ENCODE peak calls at places on chromosomes 3 and 15, in eight cellular contexts. One of them, this sample, is unnamed.

GRCh38 chr15:90126022-90126421 is 23.8 kb upstream of the IDH2 start:
- DNase-seq in GM12878: no peak
- DNase-seq in kidney tubule cell: peak
- DNase-seq in stimulated activated CD4-positive, alpha-beta T cell treated with anti-CD3 and anti-CD28 coated beads, Interleukin-2, amount 100 ng/mL, for 24 hours: no peak
- DNase-seq in Panc1: no peak
- DNase-seq in COLO829: no peak
- DNase-seq in memory B cell: no peak
- DNase-seq in stimulated activated CD8-positive, alpha-beta memory T cell treated with anti-CD3 and anti-CD28 coated beads, Interleukin-7, amount 100 ng/mL, for 1 hour: no peak
- DNase-seq in this sample: no peak

GRCh38 chr15:28274635-28275034 is 47.3 kb downstream of the HERC2 start:
- DNase-seq in GM12878: no peak
- DNase-seq in memory B cell: no peak
- DNase-seq in kidney tubule cell: no peak
- DNase-seq in Panc1: no peak
- DNase-seq in stimulated activated CD8-positive, alpha-beta memory T cell treated with anti-CD3 and anti-CD28 coated beads, Interleukin-7, amount 100 ng/mL, for 1 hour: no peak
- DNase-seq in COLO829: no peak
- DNase-seq in stimulated activated CD4-positive, alpha-beta T cell treated with anti-CD3 and anti-CD28 coated beads, Interleukin-2, amount 100 ng/mL, for 24 hours: no peak
- DNase-seq in this sample: peak

GRCh38 chr3:123871946-123872345 is 12.2 kb downstream of the MYLK start:
- DNase-seq in Panc1: no peak
- DNase-seq in stimulated activated CD4-positive, alpha-beta T cell treated with anti-CD3 and anti-CD28 coated beads, Interleukin-2, amount 100 ng/mL, for 24 hours: no peak
- DNase-seq in COLO829: no peak
- DNase-seq in kidney tubule cell: peak
- DNase-seq in stimulated activated CD8-positive, alpha-beta memory T cell treated with anti-CD3 and anti-CD28 coated beads, Interleukin-7, amount 100 ng/mL, for 1 hour: no peak
- DNase-seq in memory B cell: no peak
- DNase-seq in GM12878: no peak
- DNase-seq in this sample: no peak

GRCh38 chr15:77607894-77608261 is 24.8 kb downstream of the LINGO1 start:
- DNase-seq in stimulated activated CD8-positive, alpha-beta memory T cell treated with anti-CD3 and anti-CD28 coated beads, Interleukin-7, amount 100 ng/mL, for 1 hour: no peak
- DNase-seq in COLO829: peak
- DNase-seq in Panc1: no peak
- DNase-seq in GM12878: no peak
- DNase-seq in kidney tubule cell: no peak
- DNase-seq in memory B cell: no peak
- DNase-seq in stimulated activated CD4-positive, alpha-beta T cell treated with anti-CD3 and anti-CD28 coated beads, Interleukin-2, amount 100 ng/mL, for 24 hours: no peak
- DNase-seq in this sample: no peak

GRCh38 chr3:11155341-11156025 is 1.2 kb downstream of the HRH1 start:
- DNase-seq in stimulated activated CD4-positive, alpha-beta T cell treated with anti-CD3 and anti-CD28 coated beads, Interleukin-2, amount 100 ng/mL, for 24 hours: no peak
- DNase-seq in stimulated activated CD8-positive, alpha-beta memory T cell treated with anti-CD3 and anti-CD28 coated beads, Interleukin-7, amount 100 ng/mL, for 1 hour: no peak
- DNase-seq in Panc1: peak
- DNase-seq in kidney tubule cell: peak
- DNase-seq in GM12878: no peak
- DNase-seq in memory B cell: no peak
- DNase-seq in COLO829: peak
- DNase-seq in this sample: peak

GRCh38 chr15:61702224-61703120 is 357.8 kb downstream of the VPS13C start:
- DNase-seq in stimulated activated CD4-positive, alpha-beta T cell treated with anti-CD3 and anti-CD28 coated beads, Interleukin-2, amount 100 ng/mL, for 24 hours: no peak
- DNase-seq in Panc1: no peak
- DNase-seq in COLO829: no peak
- DNase-seq in kidney tubule cell: no peak
- DNase-seq in stimulated activated CD8-positive, alpha-beta memory T cell treated with anti-CD3 and anti-CD28 coated beads, Interleukin-7, amount 100 ng/mL, for 1 hour: no peak
- DNase-seq in GM12878: no peak
- DNase-seq in memory B cell: no peak
- DNase-seq in this sample: no peak

GRCh38 chr3:138854940-138855339 is 20.2 kb upstream of the PIK3CB start:
- DNase-seq in Panc1: no peak
- DNase-seq in GM12878: no peak
- DNase-seq in memory B cell: no peak
- DNase-seq in COLO829: no peak
- DNase-seq in kidney tubule cell: no peak
- DNase-seq in stimulated activated CD8-positive, alpha-beta memory T cell treated with anti-CD3 and anti-CD28 coated beads, Interleukin-7, amount 100 ng/mL, for 1 hour: no peak
- DNase-seq in stimulated activated CD4-positive, alpha-beta T cell treated with anti-CD3 and anti-CD28 coated beads, Interleukin-2, amount 100 ng/mL, for 24 hours: no peak
- DNase-seq in this sample: no peak

GRCh38 chr15:48641416-48641815 is 4.1 kb downstream of the FBN1 start:
- DNase-seq in memory B cell: no peak
- DNase-seq in GM12878: peak
- DNase-seq in Panc1: peak
- DNase-seq in kidney tubule cell: peak
- DNase-seq in COLO829: no peak
- DNase-seq in stimulated activated CD8-positive, alpha-beta memory T cell treated with anti-CD3 and anti-CD28 coated beads, Interleukin-7, amount 100 ng/mL, for 1 hour: no peak
- DNase-seq in stimulated activated CD4-positive, alpha-beta T cell treated with anti-CD3 and anti-CD28 coated beads, Interleukin-2, amount 100 ng/mL, for 24 hours: no peak
- DNase-seq in this sample: peak

GRCh38 chr3:120077726-120078125 is 16.5 kb downstream of the GSK3B start:
- DNase-seq in kidney tubule cell: no peak
- DNase-seq in COLO829: no peak
- DNase-seq in GM12878: no peak
- DNase-seq in Panc1: no peak
- DNase-seq in memory B cell: no peak
- DNase-seq in stimulated activated CD8-positive, alpha-beta memory T cell treated with anti-CD3 and anti-CD28 coated beads, Interleukin-7, amount 100 ng/mL, for 1 hour: no peak
- DNase-seq in stimulated activated CD4-positive, alpha-beta T cell treated with anti-CD3 and anti-CD28 coated beads, Interleukin-2, amount 100 ng/mL, for 24 hours: no peak
- DNase-seq in this sample: no peak

GRCh38 chr3:151209652-151210051 is 6.6 kb upstream of the GPR171 start:
- DNase-seq in GM12878: no peak
- DNase-seq in stimulated activated CD4-positive, alpha-beta T cell treated with anti-CD3 and anti-CD28 coated beads, Interleukin-2, amount 100 ng/mL, for 24 hours: no peak
- DNase-seq in memory B cell: no peak
- DNase-seq in COLO829: no peak
- DNase-seq in Panc1: no peak
- DNase-seq in kidney tubule cell: no peak
- DNase-seq in stimulated activated CD8-positive, alpha-beta memory T cell treated with anti-CD3 and anti-CD28 coated beads, Interleukin-7, amount 100 ng/mL, for 1 hour: no peak
- DNase-seq in this sample: no peak

GRCh38 chr3:15319575-15319974 is 12.8 kb downstream of the SH3BP5 start:
- DNase-seq in Panc1: no peak
- DNase-seq in memory B cell: no peak
- DNase-seq in kidney tubule cell: peak
- DNase-seq in stimulated activated CD4-positive, alpha-beta T cell treated with anti-CD3 and anti-CD28 coated beads, Interleukin-2, amount 100 ng/mL, for 24 hours: no peak
- DNase-seq in GM12878: no peak
- DNase-seq in COLO829: no peak
- DNase-seq in stimulated activated CD8-positive, alpha-beta memory T cell treated with anti-CD3 and anti-CD28 coated beads, Interleukin-7, amount 100 ng/mL, for 1 hour: no peak
- DNase-seq in this sample: peak

GRCh38 chr3:29677421-29677820 is 396.6 kb downstream of the RBMS3 start:
- DNase-seq in stimulated activated CD4-positive, alpha-beta T cell treated with anti-CD3 and anti-CD28 coated beads, Interleukin-2, amount 100 ng/mL, for 24 hours: no peak
- DNase-seq in memory B cell: no peak
- DNase-seq in COLO829: no peak
- DNase-seq in stimulated activated CD8-positive, alpha-beta memory T cell treated with anti-CD3 and anti-CD28 coated beads, Interleukin-7, amount 100 ng/mL, for 1 hour: no peak
- DNase-seq in Panc1: no peak
- DNase-seq in kidney tubule cell: no peak
- DNase-seq in GM12878: no peak
- DNase-seq in this sample: no peak

GRCh38 chr3:157443873-157444770 is 7.5 kb downstream of the PTX3 start:
- DNase-seq in stimulated activated CD4-positive, alpha-beta T cell treated with anti-CD3 and anti-CD28 coated beads, Interleukin-2, amount 100 ng/mL, for 24 hours: no peak
- DNase-seq in kidney tubule cell: no peak
- DNase-seq in stimulated activated CD8-positive, alpha-beta memory T cell treated with anti-CD3 and anti-CD28 coated beads, Interleukin-7, amount 100 ng/mL, for 1 hour: no peak
- DNase-seq in Panc1: no peak
- DNase-seq in memory B cell: no peak
- DNase-seq in GM12878: no peak
- DNase-seq in COLO829: no peak
- DNase-seq in this sample: no peak

GRCh38 chr3:41768363-41768762 is 193.5 kb downstream of the ULK4 start:
- DNase-seq in COLO829: no peak
- DNase-seq in stimulated activated CD8-positive, alpha-beta memory T cell treated with anti-CD3 and anti-CD28 coated beads, Interleukin-7, amount 100 ng/mL, for 1 hour: no peak
- DNase-seq in memory B cell: no peak
- DNase-seq in kidney tubule cell: no peak
- DNase-seq in GM12878: no peak
- DNase-seq in Panc1: no peak
- DNase-seq in stimulated activated CD4-positive, alpha-beta T cell treated with anti-CD3 and anti-CD28 coated beads, Interleukin-2, amount 100 ng/mL, for 24 hours: no peak
- DNase-seq in this sample: peak

GRCh38 chr15:74134387-74135027 is 4.1 kb downstream of the ISLR2 start:
- DNase-seq in Panc1: no peak
- DNase-seq in kidney tubule cell: peak
- DNase-seq in COLO829: no peak
- DNase-seq in stimulated activated CD4-positive, alpha-beta T cell treated with anti-CD3 and anti-CD28 coated beads, Interleukin-2, amount 100 ng/mL, for 24 hours: no peak
- DNase-seq in GM12878: no peak
- DNase-seq in stimulated activated CD8-positive, alpha-beta memory T cell treated with anti-CD3 and anti-CD28 coated beads, Interleukin-7, amount 100 ng/mL, for 1 hour: no peak
- DNase-seq in memory B cell: no peak
- DNase-seq in this sample: peak

GRCh38 chr15:85473455-85473854 is 93.1 kb downstream of the AKAP13 start:
- DNase-seq in GM12878: no peak
- DNase-seq in memory B cell: no peak
- DNase-seq in stimulated activated CD4-positive, alpha-beta T cell treated with anti-CD3 and anti-CD28 coated beads, Interleukin-2, amount 100 ng/mL, for 24 hours: no peak
- DNase-seq in stimulated activated CD8-positive, alpha-beta memory T cell treated with anti-CD3 and anti-CD28 coated beads, Interleukin-7, amount 100 ng/mL, for 1 hour: no peak
- DNase-seq in Panc1: no peak
- DNase-seq in kidney tubule cell: peak
- DNase-seq in COLO829: no peak
- DNase-seq in this sample: no peak

GRCh38 chr15:28952666-28953491 is 67.1 kb downstream of the APBA2 start:
- DNase-seq in kidney tubule cell: no peak
- DNase-seq in stimulated activated CD4-positive, alpha-beta T cell treated with anti-CD3 and anti-CD28 coated beads, Interleukin-2, amount 100 ng/mL, for 24 hours: no peak
- DNase-seq in GM12878: no peak
- DNase-seq in stimulated activated CD8-positive, alpha-beta memory T cell treated with anti-CD3 and anti-CD28 coated beads, Interleukin-7, amount 100 ng/mL, for 1 hour: no peak
- DNase-seq in COLO829: no peak
- DNase-seq in memory B cell: no peak
- DNase-seq in Panc1: no peak
- DNase-seq in this sample: peak

GRCh38 chr3:106850429-106850828 is 526.8 kb upstream of the CCDC54 start:
- DNase-seq in kidney tubule cell: no peak
- DNase-seq in Panc1: no peak
- DNase-seq in stimulated activated CD8-positive, alpha-beta memory T cell treated with anti-CD3 and anti-CD28 coated beads, Interleukin-7, amount 100 ng/mL, for 1 hour: no peak
- DNase-seq in GM12878: no peak
- DNase-seq in memory B cell: no peak
- DNase-seq in stimulated activated CD4-positive, alpha-beta T cell treated with anti-CD3 and anti-CD28 coated beads, Interleukin-2, amount 100 ng/mL, for 24 hours: no peak
- DNase-seq in COLO829: no peak
- DNase-seq in this sample: peak

GRCh38 chr15:78177447-78177873 is 28.3 kb downstream of the IDH3A start:
- DNase-seq in kidney tubule cell: peak
- DNase-seq in COLO829: peak
- DNase-seq in stimulated activated CD8-positive, alpha-beta memory T cell treated with anti-CD3 and anti-CD28 coated beads, Interleukin-7, amount 100 ng/mL, for 1 hour: no peak
- DNase-seq in GM12878: no peak
- DNase-seq in stimulated activated CD4-positive, alpha-beta T cell treated with anti-CD3 and anti-CD28 coated beads, Interleukin-2, amount 100 ng/mL, for 24 hours: peak
- DNase-seq in Panc1: peak
- DNase-seq in memory B cell: peak
- DNase-seq in this sample: peak

GRCh38 chr3:16288664-16289063 is 23.7 kb downstream of the OXNAD1 start:
- DNase-seq in Panc1: no peak
- DNase-seq in stimulated activated CD4-positive, alpha-beta T cell treated with anti-CD3 and anti-CD28 coated beads, Interleukin-2, amount 100 ng/mL, for 24 hours: no peak
- DNase-seq in memory B cell: no peak
- DNase-seq in GM12878: no peak
- DNase-seq in kidney tubule cell: no peak
- DNase-seq in stimulated activated CD8-positive, alpha-beta memory T cell treated with anti-CD3 and anti-CD28 coated beads, Interleukin-7, amount 100 ng/mL, for 1 hour: no peak
- DNase-seq in COLO829: no peak
- DNase-seq in this sample: peak

GRCh38 chr15:95972136-95972553 is 358.4 kb upstream of the NR2F2 start:
- DNase-seq in Panc1: no peak
- DNase-seq in stimulated activated CD8-positive, alpha-beta memory T cell treated with anti-CD3 and anti-CD28 coated beads, Interleukin-7, amount 100 ng/mL, for 1 hour: no peak
- DNase-seq in stimulated activated CD4-positive, alpha-beta T cell treated with anti-CD3 and anti-CD28 coated beads, Interleukin-2, amount 100 ng/mL, for 24 hours: no peak
- DNase-seq in COLO829: no peak
- DNase-seq in GM12878: no peak
- DNase-seq in memory B cell: no peak
- DNase-seq in kidney tubule cell: no peak
- DNase-seq in this sample: peak

GRCh38 chr15:101795455-101795854 is 7.9 kb upstream of the OR4F6 start:
- DNase-seq in GM12878: no peak
- DNase-seq in kidney tubule cell: peak
- DNase-seq in stimulated activated CD4-positive, alpha-beta T cell treated with anti-CD3 and anti-CD28 coated beads, Interleukin-2, amount 100 ng/mL, for 24 hours: no peak
- DNase-seq in stimulated activated CD8-positive, alpha-beta memory T cell treated with anti-CD3 and anti-CD28 coated beads, Interleukin-7, amount 100 ng/mL, for 1 hour: no peak
- DNase-seq in Panc1: no peak
- DNase-seq in memory B cell: no peak
- DNase-seq in COLO829: peak
- DNase-seq in this sample: peak

GRCh38 chr3:32257042-32257441 is 18.6 kb downstream of the CMTM8 start:
- DNase-seq in stimulated activated CD4-positive, alpha-beta T cell treated with anti-CD3 and anti-CD28 coated beads, Interleukin-2, amount 100 ng/mL, for 24 hours: no peak
- DNase-seq in Panc1: no peak
- DNase-seq in memory B cell: no peak
- DNase-seq in GM12878: no peak
- DNase-seq in stimulated activated CD8-positive, alpha-beta memory T cell treated with anti-CD3 and anti-CD28 coated beads, Interleukin-7, amount 100 ng/mL, for 1 hour: no peak
- DNase-seq in kidney tubule cell: peak
- DNase-seq in COLO829: no peak
- DNase-seq in this sample: peak

GRCh38 chr3:103818800-103819199 is 1384.0 kb downstream of the ZPLD1 start:
- DNase-seq in GM12878: no peak
- DNase-seq in stimulated activated CD4-positive, alpha-beta T cell treated with anti-CD3 and anti-CD28 coated beads, Interleukin-2, amount 100 ng/mL, for 24 hours: no peak
- DNase-seq in COLO829: no peak
- DNase-seq in memory B cell: no peak
- DNase-seq in kidney tubule cell: no peak
- DNase-seq in stimulated activated CD8-positive, alpha-beta memory T cell treated with anti-CD3 and anti-CD28 coated beads, Interleukin-7, amount 100 ng/mL, for 1 hour: no peak
- DNase-seq in Panc1: no peak
- DNase-seq in this sample: no peak

GRCh38 chr15:87326274-87326673 is 930.3 kb downstream of the NTRK3 start:
- DNase-seq in COLO829: no peak
- DNase-seq in stimulated activated CD8-positive, alpha-beta memory T cell treated with anti-CD3 and anti-CD28 coated beads, Interleukin-7, amount 100 ng/mL, for 1 hour: no peak
- DNase-seq in stimulated activated CD4-positive, alpha-beta T cell treated with anti-CD3 and anti-CD28 coated beads, Interleukin-2, amount 100 ng/mL, for 24 hours: no peak
- DNase-seq in kidney tubule cell: no peak
- DNase-seq in memory B cell: no peak
- DNase-seq in Panc1: no peak
- DNase-seq in GM12878: no peak
- DNase-seq in this sample: no peak

GRCh38 chr3:117404756-117405155 is 695.2 kb downstream of the TUSC7 start:
- DNase-seq in stimulated activated CD4-positive, alpha-beta T cell treated with anti-CD3 and anti-CD28 coated beads, Interleukin-2, amount 100 ng/mL, for 24 hours: no peak
- DNase-seq in stimulated activated CD8-positive, alpha-beta memory T cell treated with anti-CD3 and anti-CD28 coated beads, Interleukin-7, amount 100 ng/mL, for 1 hour: no peak
- DNase-seq in kidney tubule cell: no peak
- DNase-seq in Panc1: no peak
- DNase-seq in memory B cell: no peak
- DNase-seq in COLO829: no peak
- DNase-seq in GM12878: no peak
- DNase-seq in this sample: no peak

GRCh38 chr15:41811432-41812195 is 16.3 kb upstream of the JMJD7 start:
- DNase-seq in Panc1: peak
- DNase-seq in memory B cell: peak
- DNase-seq in stimulated activated CD4-positive, alpha-beta T cell treated with anti-CD3 and anti-CD28 coated beads, Interleukin-2, amount 100 ng/mL, for 24 hours: peak
- DNase-seq in kidney tubule cell: peak
- DNase-seq in GM12878: no peak
- DNase-seq in COLO829: peak
- DNase-seq in stimulated activated CD8-positive, alpha-beta memory T cell treated with anti-CD3 and anti-CD28 coated beads, Interleukin-7, amount 100 ng/mL, for 1 hour: peak
- DNase-seq in this sample: peak

GRCh38 chr15:99401971-99402732 is 150.9 kb downstream of the LRRC28 start:
- DNase-seq in Panc1: no peak
- DNase-seq in stimulated activated CD8-positive, alpha-beta memory T cell treated with anti-CD3 and anti-CD28 coated beads, Interleukin-7, amount 100 ng/mL, for 1 hour: no peak
- DNase-seq in COLO829: no peak
- DNase-seq in kidney tubule cell: no peak
- DNase-seq in memory B cell: no peak
- DNase-seq in stimulated activated CD4-positive, alpha-beta T cell treated with anti-CD3 and anti-CD28 coated beads, Interleukin-2, amount 100 ng/mL, for 24 hours: no peak
- DNase-seq in GM12878: no peak
- DNase-seq in this sample: no peak

This sample was measured in osteoblast.